ENCODE peak calls at places on chromosomes 12 and 14, in four cellular contexts. One of them, this sample, is unnamed.

GRCh38 chr14:51044961-51045360 is 49.9 kb downstream of the TRIM9 start:
- DNase-seq in CD4-positive, alpha-beta T cell: no peak
- DNase-seq in RWPE1: no peak
- DNase-seq in GM23338: no peak
- DNase-seq in this sample: no peak

GRCh38 chr14:32473476-32473875 is 144.4 kb downstream of the AKAP6 start:
- DNase-seq in CD4-positive, alpha-beta T cell: no peak
- DNase-seq in RWPE1: peak; percentile 94
- DNase-seq in GM23338: peak; percentile 62
- DNase-seq in this sample: no peak

GRCh38 chr12:123761841-123762714 is at the start of gene DNAH10:
- DNase-seq in CD4-positive, alpha-beta T cell: peak; percentile 40
- DNase-seq in RWPE1: peak; percentile 19
- DNase-seq in GM23338: peak; percentile 88
- DNase-seq in this sample: no peak

GRCh38 chr12:84874125-84874824 is 38.3 kb downstream of the SLC6A15 start:
- DNase-seq in CD4-positive, alpha-beta T cell: no peak
- DNase-seq in RWPE1: peak; percentile 34
- DNase-seq in GM23338: peak; percentile 82
- DNase-seq in this sample: no peak

GRCh38 chr14:92959189-92959531 is 36.2 kb downstream of the CHGA start:
- DNase-seq in CD4-positive, alpha-beta T cell: no peak
- DNase-seq in RWPE1: no peak
- DNase-seq in GM23338: no peak
- DNase-seq in this sample: peak; percentile 76

GRCh38 chr12:31234955-31235867 is 90.7 kb downstream of the SINHCAF start:
- DNase-seq in CD4-positive, alpha-beta T cell: no peak
- DNase-seq in RWPE1: peak; percentile 18
- DNase-seq in GM23338: peak; percentile 74
- DNase-seq in this sample: peak; percentile 42

GRCh38 chr12:45051490-45052105 is 699 bp upstream of the DBX2 start:
- DNase-seq in CD4-positive, alpha-beta T cell: no peak
- DNase-seq in RWPE1: no peak
- DNase-seq in GM23338: peak; percentile 34
- DNase-seq in this sample: no peak

GRCh38 chr12:75908961-75909699 is 122.4 kb downstream of the PHLDA1 start:
- DNase-seq in CD4-positive, alpha-beta T cell: no peak
- DNase-seq in RWPE1: peak; percentile 8
- DNase-seq in GM23338: no peak
- DNase-seq in this sample: no peak

GRCh38 chr14:23056956-23057756 is at the start of gene CDH24:
- DNase-seq in CD4-positive, alpha-beta T cell: peak; percentile 65
- DNase-seq in RWPE1: peak; percentile 82
- DNase-seq in GM23338: peak; percentile 86
- DNase-seq in this sample: no peak

GRCh38 chr14:62694075-62694474 is 351.2 kb downstream of the KCNH5 start:
- DNase-seq in CD4-positive, alpha-beta T cell: no peak
- DNase-seq in RWPE1: peak; percentile 59
- DNase-seq in GM23338: no peak
- DNase-seq in this sample: no peak

DNA sequence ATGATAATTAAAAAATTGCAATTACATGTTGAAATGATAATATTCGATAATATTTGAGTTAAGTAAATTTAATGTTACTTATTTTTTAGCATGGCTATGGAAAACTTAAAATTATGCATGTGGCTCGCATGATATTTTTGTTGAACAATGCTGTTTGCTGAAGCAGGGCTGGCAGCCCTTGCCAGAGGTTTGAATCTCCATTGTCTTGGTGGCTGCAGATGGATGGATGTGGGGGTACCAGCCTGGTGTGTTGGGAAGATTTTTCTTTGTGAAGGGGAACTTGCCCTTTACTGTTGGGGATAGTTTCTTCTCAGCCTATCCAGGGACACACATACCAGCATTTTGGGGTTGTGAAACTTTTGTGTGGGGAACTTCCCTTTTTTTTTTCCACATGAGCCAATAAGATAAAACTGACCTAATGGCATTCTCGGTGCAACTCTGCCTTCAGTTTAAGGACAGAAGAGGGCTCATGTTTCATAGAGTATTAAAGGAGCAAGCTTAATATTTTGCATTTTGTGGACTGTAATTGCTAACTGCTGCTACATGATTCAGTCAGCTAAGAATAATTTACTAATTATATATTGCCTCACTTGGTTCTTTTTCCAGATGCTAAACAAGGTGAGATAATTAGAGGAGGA is 8.8 kb downstream of the RASSF3 start:
- DNase-seq in CD4-positive, alpha-beta T cell: no peak
- DNase-seq in RWPE1: no peak
- DNase-seq in GM23338: no peak
- DNase-seq in this sample: no peak
- H3K27ac ChIP-seq in CD4-positive, alpha-beta T cell: peak overlapping the region; percentile 35
- H3K27ac ChIP-seq in RWPE1: peak overlapping the region; percentile 32
- H3K27ac ChIP-seq in GM23338: peak overlapping the region; percentile 22
- H3K27ac ChIP-seq in this sample: no peak overlapping the region

GRCh38 chr12:10361622-10362021 is 28.2 kb downstream of the KLRK1 start:
- DNase-seq in CD4-positive, alpha-beta T cell: no peak
- DNase-seq in RWPE1: no peak
- DNase-seq in GM23338: no peak
- DNase-seq in this sample: no peak
- H3K27ac ChIP-seq in CD4-positive, alpha-beta T cell: no peak overlapping the region
- H3K27ac ChIP-seq in RWPE1: peak overlapping the region; percentile 57
- H3K27ac ChIP-seq in GM23338: peak overlapping the region; percentile 75
- H3K27ac ChIP-seq in this sample: no peak overlapping the region

GRCh38 chr14:77122555-77123125 is 19.0 kb downstream of the ZDHHC22 start:
- DNase-seq in CD4-positive, alpha-beta T cell: no peak
- DNase-seq in RWPE1: no peak
- DNase-seq in GM23338: no peak
- DNase-seq in this sample: no peak
- H3K27ac ChIP-seq in CD4-positive, alpha-beta T cell: no peak overlapping the region
- H3K27ac ChIP-seq in RWPE1: peak overlapping the region; percentile 36
- H3K27ac ChIP-seq in GM23338: peak overlapping the region; percentile 55
- H3K27ac ChIP-seq in this sample: peak overlapping the region; percentile 76

GRCh38 chr12:6968426-6968825 is 2.0 kb downstream of the PHB2 start:
- DNase-seq in CD4-positive, alpha-beta T cell: no peak
- DNase-seq in RWPE1: no peak
- DNase-seq in GM23338: no peak
- DNase-seq in this sample: no peak
- H3K27ac ChIP-seq in CD4-positive, alpha-beta T cell: no peak overlapping the region
- H3K27ac ChIP-seq in RWPE1: peak overlapping the region; percentile 50
- H3K27ac ChIP-seq in GM23338: peak overlapping the region; percentile 92
- H3K27ac ChIP-seq in this sample: no peak overlapping the region

GRCh38 chr12:120787889-120788288 is 62.3 kb downstream of the ACADS start:
- DNase-seq in CD4-positive, alpha-beta T cell: no peak
- DNase-seq in RWPE1: no peak
- DNase-seq in GM23338: no peak
- DNase-seq in this sample: no peak

GRCh38 chr12:120784804-120785203 is 59.2 kb downstream of the ACADS start:
- DNase-seq in CD4-positive, alpha-beta T cell: no peak
- DNase-seq in RWPE1: no peak
- DNase-seq in GM23338: no peak
- DNase-seq in this sample: no peak

DNA sequence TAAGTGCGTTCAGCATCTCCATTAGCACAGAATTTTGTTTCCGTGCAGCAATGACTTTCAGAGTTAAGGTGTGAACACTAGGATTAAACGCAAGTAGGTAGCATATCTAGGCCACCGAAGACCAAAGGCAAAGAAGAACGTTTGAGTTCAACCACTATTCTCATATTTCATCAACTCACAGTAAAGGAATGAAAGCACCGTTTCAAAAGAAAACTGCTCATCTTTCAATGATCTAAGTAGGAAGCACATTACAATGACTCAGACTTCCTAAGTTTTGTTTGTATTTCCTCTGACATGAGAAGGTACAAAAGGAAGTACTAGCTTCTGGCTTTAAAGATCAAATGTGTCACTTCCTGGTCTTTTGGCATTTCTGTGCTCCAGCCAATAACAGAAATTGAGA is 57.6 kb downstream of the ACADS start:
- DNase-seq in CD4-positive, alpha-beta T cell: no peak
- DNase-seq in RWPE1: peak; percentile 54
- DNase-seq in GM23338: no peak
- DNase-seq in this sample: no peak
- H3K27ac ChIP-seq in CD4-positive, alpha-beta T cell: no peak overlapping the region
- H3K27ac ChIP-seq in RWPE1: no peak overlapping the region
- H3K27ac ChIP-seq in GM23338: no peak overlapping the region
- H3K27ac ChIP-seq in this sample: no peak overlapping the region

GRCh38 chr12:116601933-116602809 is 43.0 kb downstream of the MAP1LC3B2 start:
- DNase-seq in CD4-positive, alpha-beta T cell: no peak
- DNase-seq in RWPE1: no peak
- DNase-seq in GM23338: no peak
- DNase-seq in this sample: no peak
- H3K27ac ChIP-seq in CD4-positive, alpha-beta T cell: no peak overlapping the region
- H3K27ac ChIP-seq in RWPE1: no peak overlapping the region
- H3K27ac ChIP-seq in GM23338: no peak overlapping the region
- H3K27ac ChIP-seq in this sample: no peak overlapping the region

GRCh38 chr14:64447890-64448667 is 17.2 kb upstream of the AKAP5 start:
- DNase-seq in CD4-positive, alpha-beta T cell: no peak
- DNase-seq in RWPE1: no peak
- DNase-seq in GM23338: no peak
- DNase-seq in this sample: no peak

GRCh38 chr14:64444984-64445845 is 20.1 kb upstream of the AKAP5 start:
- DNase-seq in CD4-positive, alpha-beta T cell: no peak
- DNase-seq in RWPE1: no peak
- DNase-seq in GM23338: no peak
- DNase-seq in this sample: no peak

GRCh38 chr14:64454671-64455070 is 10.6 kb upstream of the AKAP5 start:
- DNase-seq in CD4-positive, alpha-beta T cell: no peak
- DNase-seq in RWPE1: no peak
- DNase-seq in GM23338: no peak
- DNase-seq in this sample: no peak

DNA sequence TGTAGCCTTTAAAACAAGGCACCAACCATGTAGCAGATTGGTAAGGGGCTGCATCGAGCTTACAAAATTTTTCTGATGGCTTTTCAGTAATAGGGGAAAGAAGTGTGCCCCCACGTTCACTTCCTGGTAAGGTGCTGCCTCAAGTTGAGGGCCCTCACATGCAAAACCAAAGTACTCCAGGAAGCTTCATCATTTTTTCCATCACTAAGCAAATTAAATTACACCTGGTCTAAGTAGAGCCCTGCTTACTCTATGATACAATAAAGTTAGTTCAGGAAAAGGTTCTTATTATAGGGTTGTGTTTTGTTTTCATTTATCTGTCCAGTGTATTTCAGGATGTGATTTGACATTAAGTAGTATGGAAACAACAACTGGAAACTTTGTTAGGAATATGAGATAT is 15.0 kb upstream of the AKAP5 start:
- DNase-seq in CD4-positive, alpha-beta T cell: no peak
- DNase-seq in RWPE1: no peak
- DNase-seq in GM23338: no peak
- DNase-seq in this sample: no peak
- H3K27ac ChIP-seq in CD4-positive, alpha-beta T cell: no peak overlapping the region
- H3K27ac ChIP-seq in RWPE1: no peak overlapping the region
- H3K27ac ChIP-seq in GM23338: no peak overlapping the region
- H3K27ac ChIP-seq in this sample: no peak overlapping the region

GRCh38 chr12:131050463-131051154 is 96.9 kb downstream of the ADGRD1 start:
- DNase-seq in CD4-positive, alpha-beta T cell: no peak
- DNase-seq in RWPE1: no peak
- DNase-seq in GM23338: no peak
- DNase-seq in this sample: no peak

GRCh38 chr12:131048611-131048990 is 94.9 kb downstream of the ADGRD1 start:
- DNase-seq in CD4-positive, alpha-beta T cell: no peak
- DNase-seq in RWPE1: no peak
- DNase-seq in GM23338: no peak
- DNase-seq in this sample: no peak

GRCh38 chr12:131049002-131049401 is 95.3 kb downstream of the ADGRD1 start:
- DNase-seq in CD4-positive, alpha-beta T cell: no peak
- DNase-seq in RWPE1: no peak
- DNase-seq in GM23338: no peak
- DNase-seq in this sample: no peak

GRCh38 chr12:131051155-131051473 is 97.4 kb downstream of the ADGRD1 start:
- DNase-seq in CD4-positive, alpha-beta T cell: no peak
- DNase-seq in RWPE1: no peak
- DNase-seq in GM23338: no peak
- DNase-seq in this sample: no peak

GRCh38 chr12:131049569-131050339 is 96.0 kb downstream of the ADGRD1 start:
- DNase-seq in CD4-positive, alpha-beta T cell: no peak
- DNase-seq in RWPE1: no peak
- DNase-seq in GM23338: no peak
- DNase-seq in this sample: no peak
- H3K27ac ChIP-seq in CD4-positive, alpha-beta T cell: no peak overlapping the region
- H3K27ac ChIP-seq in RWPE1: no peak overlapping the region
- H3K27ac ChIP-seq in GM23338: no peak overlapping the region
- H3K27ac ChIP-seq in this sample: no peak overlapping the region

This sample was measured in substantia nigra.